ENCODE peak calls at places on chromosomes 5 and 9, in four cellular contexts. M, E, W and B are unnamed samples.

GRCh38 chr9:74718709-74719108 is 169.0 kb downstream of the TRPM6 start:
- DNase-seq in M (no peak), E (no peak), W (no peak), B (no peak)

GRCh38 chr5:115551415-115551814 is 6.8 kb upstream of the FEM1C start:
- DNase-seq in M (no peak), E (peak), W (no peak), B (peak)

GRCh38 chr5:12795333-12795663 is 891.1 kb upstream of the CTNND2 start:
- DNase-seq in M (no peak), E (no peak), W (no peak), B (no peak)

GRCh38 chr9:120877276-120878034 is 467 bp upstream of the PHF19 start:
- DNase-seq in M (peak), E (peak), W (peak), B (peak)

GRCh38 chr5:2895196-2895595 is 143.7 kb upstream of the IRX2 start:
- DNase-seq in M (no peak), E (no peak), W (no peak), B (no peak)

GRCh38 chr5:1406681-1407640 is 38.3 kb downstream of the SLC6A3 start:
- DNase-seq in M (no peak), E (no peak), W (no peak), B (no peak)

GRCh38 chr9:137544176-137544755 is 5.9 kb downstream of the PNPLA7 start:
- DNase-seq in M (no peak), E (no peak), W (no peak), B (no peak)

GRCh38 chr9:126927419-126927818 is 12.8 kb downstream of the RALGPS1 start:
- DNase-seq in M (no peak), E (no peak), W (peak), B (no peak)

GRCh38 chr9:120891255-120891954 is 14.4 kb upstream of the PHF19 start:
- DNase-seq in M (peak), E (peak), W (no peak), B (no peak)

GRCh38 chr5:59351076-59351794 is 542.3 kb downstream of the PDE4D start:
- DNase-seq in M (no peak), E (no peak), W (no peak), B (peak)

GRCh38 chr5:168334161-168335094 is 43.0 kb downstream of the WWC1 start:
- DNase-seq in M (no peak), E (peak), W (no peak), B (no peak)

GRCh38 chr5:78930742-78931141 is 54.4 kb downstream of the ARSB start:
- DNase-seq in M (no peak), E (no peak), W (no peak), B (no peak)

GRCh38 chr9:127123239-127123935 is 952 bp upstream of the ANGPTL2 start:
- DNase-seq in M (no peak), E (no peak), W (peak), B (peak)

GRCh38 chr9:37119360-37119759 is 1.0 kb upstream of the ZCCHC7 start:
- DNase-seq in M (no peak), E (no peak), W (no peak), B (peak)

GRCh38 chr5:40615586-40616193 is 64.0 kb upstream of the PTGER4 start:
- DNase-seq in M (no peak), E (peak), W (no peak), B (no peak)

GRCh38 chr5:159788835-159789331 is 127.4 kb upstream of the ADRA1B start:
- DNase-seq in M (no peak), E (no peak), W (no peak), B (no peak)

GRCh38 chr5:150763023-150763793 is 4.4 kb upstream of the DCTN4 start:
- DNase-seq in M (no peak), E (peak), W (peak), B (peak)